ENCODE peak calls at places on chromosomes 1 and 21, in four cellular contexts. One of them, this sample, is unnamed.

GRCh38 chr1:155499953-155500621 is 62.5 kb downstream of the ASH1L start:
- DNase-seq in naive thymus-derived CD8-positive, alpha-beta T cell: no peak
- DNase-seq in MG63: no peak
- DNase-seq in RWPE1: no peak
- DNase-seq in this sample: no peak

GRCh38 chr1:46396429-46397398 is 2.6 kb downstream of the FAAH start:
- DNase-seq in naive thymus-derived CD8-positive, alpha-beta T cell: no peak
- DNase-seq in MG63: no peak
- DNase-seq in RWPE1: no peak
- DNase-seq in this sample: no peak

GRCh38 chr1:117117697-117118096 is 3.9 kb downstream of the TRIM45 start:
- DNase-seq in naive thymus-derived CD8-positive, alpha-beta T cell: no peak
- DNase-seq in MG63: no peak
- DNase-seq in RWPE1: no peak
- DNase-seq in this sample: no peak

GRCh38 chr1:67148516-67149178 is 13.9 kb upstream of the C1orf141 start:
- DNase-seq in naive thymus-derived CD8-positive, alpha-beta T cell: no peak
- DNase-seq in MG63: no peak
- DNase-seq in RWPE1: no peak
- DNase-seq in this sample: no peak

GRCh38 chr1:222914861-222915632 is 100.2 kb downstream of the DISP1 start:
- DNase-seq in naive thymus-derived CD8-positive, alpha-beta T cell: no peak
- DNase-seq in MG63: no peak
- DNase-seq in RWPE1: peak; percentile 36
- DNase-seq in this sample: no peak

GRCh38 chr1:186308264-186309060 is 66.6 kb downstream of the TPR start:
- DNase-seq in naive thymus-derived CD8-positive, alpha-beta T cell: no peak
- DNase-seq in MG63: no peak
- DNase-seq in RWPE1: no peak
- DNase-seq in this sample: no peak

GRCh38 chr1:223341111-223341510 is 22.9 kb downstream of the SUSD4 start:
- DNase-seq in naive thymus-derived CD8-positive, alpha-beta T cell: no peak
- DNase-seq in MG63: peak; percentile 63
- DNase-seq in RWPE1: no peak
- DNase-seq in this sample: peak; percentile 81

GRCh38 chr1:25718738-25719137 is 81.3 kb upstream of the SELENON start:
- DNase-seq in naive thymus-derived CD8-positive, alpha-beta T cell: no peak
- DNase-seq in MG63: no peak
- DNase-seq in RWPE1: no peak
- DNase-seq in this sample: no peak

GRCh38 chr1:39434797-39435395 is 56.5 kb upstream of the BMP8A start:
- DNase-seq in naive thymus-derived CD8-positive, alpha-beta T cell: no peak
- DNase-seq in MG63: no peak
- DNase-seq in RWPE1: no peak
- DNase-seq in this sample: no peak

GRCh38 chr1:56645663-56646330 is 683 bp downstream of the PRKAA2 start:
- DNase-seq in naive thymus-derived CD8-positive, alpha-beta T cell: no peak
- DNase-seq in MG63: no peak
- DNase-seq in RWPE1: peak; percentile 15
- DNase-seq in this sample: peak; percentile 45

GRCh38 chr1:24277420-24278169 is 41.6 kb upstream of the GRHL3 start:
- DNase-seq in naive thymus-derived CD8-positive, alpha-beta T cell: no peak
- DNase-seq in MG63: peak; percentile 87
- DNase-seq in RWPE1: no peak
- DNase-seq in this sample: peak; percentile 79

GRCh38 chr1:241870290-241870689 is 22.3 kb downstream of the EXO1 start:
- DNase-seq in naive thymus-derived CD8-positive, alpha-beta T cell: no peak
- DNase-seq in MG63: no peak
- DNase-seq in RWPE1: no peak
- DNase-seq in this sample: no peak

GRCh38 chr1:221439008-221439733 is 302.7 kb downstream of the DUSP10 start:
- DNase-seq in naive thymus-derived CD8-positive, alpha-beta T cell: no peak
- DNase-seq in MG63: peak; percentile 94
- DNase-seq in RWPE1: peak; percentile 90
- DNase-seq in this sample: peak; percentile 96

GRCh38 chr1:61388586-61388985 is 306.2 kb downstream of the NFIA start:
- DNase-seq in naive thymus-derived CD8-positive, alpha-beta T cell: no peak
- DNase-seq in MG63: peak; percentile 14
- DNase-seq in RWPE1: no peak
- DNase-seq in this sample: peak; percentile 74

GRCh38 chr1:206769331-206769731 is 1.2 kb upstream of the IL19 start:
- DNase-seq in naive thymus-derived CD8-positive, alpha-beta T cell: peak; percentile 33
- DNase-seq in MG63: no peak
- DNase-seq in RWPE1: no peak
- DNase-seq in this sample: no peak

GRCh38 chr1:160423966-160424365 is 23.6 kb downstream of the VANGL2 start:
- DNase-seq in naive thymus-derived CD8-positive, alpha-beta T cell: no peak
- DNase-seq in MG63: no peak
- DNase-seq in RWPE1: no peak
- DNase-seq in this sample: no peak

GRCh38 chr1:41678141-41678878 is 193.8 kb upstream of the EDN2 start:
- DNase-seq in naive thymus-derived CD8-positive, alpha-beta T cell: no peak
- DNase-seq in MG63: no peak
- DNase-seq in RWPE1: no peak
- DNase-seq in this sample: peak; percentile 87

GRCh38 chr1:53971718-53972117 is 25.6 kb downstream of the LRRC42 start:
- DNase-seq in naive thymus-derived CD8-positive, alpha-beta T cell: no peak
- DNase-seq in MG63: no peak
- DNase-seq in RWPE1: no peak
- DNase-seq in this sample: no peak

GRCh38 chr1:226804907-226805759 is 65.3 kb upstream of the PSEN2 start:
- DNase-seq in naive thymus-derived CD8-positive, alpha-beta T cell: no peak
- DNase-seq in MG63: no peak
- DNase-seq in RWPE1: no peak
- DNase-seq in this sample: no peak

GRCh38 chr1:187009320-187009719 is 180.6 kb downstream of the PLA2G4A start:
- DNase-seq in naive thymus-derived CD8-positive, alpha-beta T cell: no peak
- DNase-seq in MG63: no peak
- DNase-seq in RWPE1: no peak
- DNase-seq in this sample: no peak

GRCh38 chr1:222865718-222866117 is 50.9 kb downstream of the DISP1 start:
- DNase-seq in naive thymus-derived CD8-positive, alpha-beta T cell: no peak
- DNase-seq in MG63: no peak
- DNase-seq in RWPE1: no peak
- DNase-seq in this sample: no peak

GRCh38 chr1:233516732-233517131 is 97.2 kb upstream of the KCNK1 start:
- DNase-seq in naive thymus-derived CD8-positive, alpha-beta T cell: no peak
- DNase-seq in MG63: no peak
- DNase-seq in RWPE1: no peak
- DNase-seq in this sample: no peak

GRCh38 chr21:33301632-33302002 is 23.2 kb upstream of the IFNAR1 start:
- DNase-seq in naive thymus-derived CD8-positive, alpha-beta T cell: no peak
- DNase-seq in MG63: no peak
- DNase-seq in RWPE1: no peak
- DNase-seq in this sample: no peak

GRCh38 chr1:2229032-2229920 is 1.2 kb downstream of the SKI start:
- DNase-seq in naive thymus-derived CD8-positive, alpha-beta T cell: peak; percentile 48
- DNase-seq in MG63: peak; percentile 62
- DNase-seq in RWPE1: peak; percentile 20
- DNase-seq in this sample: peak; percentile 82

GRCh38 chr1:183903101-183903500 is 98.2 kb downstream of the RGL1 start:
- DNase-seq in naive thymus-derived CD8-positive, alpha-beta T cell: no peak
- DNase-seq in MG63: no peak
- DNase-seq in RWPE1: no peak
- DNase-seq in this sample: no peak

GRCh38 chr21:20253261-20253660 is 744.9 kb upstream of the NCAM2 start:
- DNase-seq in naive thymus-derived CD8-positive, alpha-beta T cell: no peak
- DNase-seq in MG63: no peak
- DNase-seq in RWPE1: no peak
- DNase-seq in this sample: no peak